ENCODE peak calls at places on chromosomes 4 and X, in five cellular contexts. U is esophagus squamous epithelium, L is lower lobe of right lung, H is PC-3, S is IMR-90. I is an unnamed sample.

GRCh38 chrX:32780109-32780508 is 431.2 kb downstream of the DMD start:
- DNase-seq in U (no peak), L (no peak), H (no peak), S (no peak), I (no peak)

GRCh38 chr4:57719451-57719850 is 609.3 kb upstream of the IGFBP7 start:
- DNase-seq in U (no peak), L (no peak), H (no peak), S (no peak), I (no peak)

GRCh38 chr4:71593306-71593705 is 190.6 kb downstream of the GC start:
- DNase-seq in U (no peak), L (no peak), H (no peak), S (no peak), I (no peak)

GRCh38 chr4:135434936-135435335 is 1233.3 kb upstream of the PABPC4L start:
- DNase-seq in U (no peak), L (no peak), H (peak; percentile 1), S (no peak), I (no peak)

GRCh38 chr4:119939066-119939995 is 127.3 kb downstream of the MAD2L1 start:
- DNase-seq in U (no peak), L (no peak), H (no peak), S (peak; percentile 66), I (no peak)

GRCh38 chr4:101307901-101308300 is 39.4 kb downstream of the PPP3CA start:
- DNase-seq in U (no peak), L (no peak), H (peak; percentile 23), S (no peak), I (no peak)

GRCh38 chr4:181548873-181549541 is 694.2 kb upstream of the TENM3 start:
- DNase-seq in U (no peak), L (no peak), H (peak; percentile 20), S (peak; percentile 85), I (no peak)

GRCh38 chrX:151902813-151903591 is 9.7 kb upstream of the MAGEA4 start:
- DNase-seq in U (no peak), L (no peak), H (peak; percentile 54), S (peak; percentile 66), I (no peak)

GRCh38 chr4:113759696-113760093 is 1.8 kb downstream of the CAMK2D start:
- DNase-seq in U (no peak), L (no peak), H (no peak), S (peak; percentile 12), I (no peak)

GRCh38 chr4:8556341-8557150 is 23.6 kb upstream of the GPR78 start:
- DNase-seq in U (no peak), L (no peak), H (no peak), S (no peak), I (no peak)

GRCh38 chrX:38614485-38614884 is 53.1 kb downstream of the TSPAN7 start:
- DNase-seq in U (no peak), L (no peak), H (no peak), S (no peak), I (no peak)

GRCh38 chr4:143397887-143398286 is 61.2 kb downstream of the GAB1 start:
- DNase-seq in U (no peak), L (no peak), H (no peak), S (peak; percentile 82), I (no peak)

GRCh38 chrX:93169771-93170170 is 503.6 kb downstream of the NAP1L3 start:
- DNase-seq in U (no peak), L (no peak), H (no peak), S (no peak), I (no peak)

GRCh38 chr4:22179124-22179874 is 230.7 kb upstream of the KCNIP4 start:
- DNase-seq in U (no peak), L (no peak), H (peak; percentile 87), S (peak; percentile 77), I (no peak)

GRCh38 chr4:107094332-107094731 is 58.2 kb upstream of the DKK2 start:
- DNase-seq in U (no peak), L (no peak), H (peak; percentile 26), S (peak; percentile 20), I (no peak)

GRCh38 chr4:3445829-3446545 is 4.2 kb downstream of the HGFAC start:
- DNase-seq in U (no peak), L (no peak), H (no peak), S (no peak), I (no peak)
- TF ChIP-seq CTCF in U (no peak), L (no peak), H (no peak), S (no peak), I (no peak)

GRCh38 chr4:186148335-186148975 is 42.9 kb upstream of the CYP4V2 start:
- DNase-seq in U (no peak), L (no peak), H (no peak), S (no peak), I (no peak)

GRCh38 chr4:186149872-186150271 is 41.5 kb upstream of the CYP4V2 start:
- DNase-seq in U (no peak), L (no peak), H (peak; percentile 39), S (no peak), I (no peak)

GRCh38 chr4:186146443-186146842 is 41.9 kb downstream of the FAM149A start:
- DNase-seq in U (no peak), L (no peak), H (no peak), S (no peak), I (no peak)

GRCh38 chr4:186144596-186145569 is 40.4 kb downstream of the FAM149A start:
- DNase-seq in U (no peak), L (peak; percentile 61), H (peak; percentile 6), S (peak; percentile 43), I (no peak)

DNA sequence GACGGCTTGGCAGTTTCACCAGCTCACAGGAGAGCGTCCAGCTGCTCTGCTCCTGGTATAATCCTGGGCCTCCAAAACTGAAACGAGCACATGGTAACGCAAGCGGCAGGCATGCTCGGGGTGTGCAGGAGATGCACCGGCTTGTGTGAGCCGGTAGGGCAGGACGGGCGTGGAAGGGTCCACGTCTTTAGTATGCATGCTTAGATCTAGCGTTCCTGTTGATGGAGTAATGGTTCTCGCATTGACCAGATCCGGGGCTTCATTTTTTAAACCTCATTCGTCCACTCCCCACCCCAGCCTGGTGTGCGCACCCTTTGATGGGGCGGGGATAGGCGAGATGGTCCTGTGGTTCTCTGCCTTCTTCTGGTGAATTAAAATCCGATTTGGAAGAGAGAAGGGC is 39.7 kb downstream of the FAM149A start:
- DNase-seq in U (no peak), L (no peak), H (peak; percentile 16), S (peak; percentile 21), I (no peak)
- TF ChIP-seq CTCF in U (no peak), L (peak; percentile 17), H (no peak), S (no peak), I (no peak)

GRCh38 chr4:47703964-47704363 is 133.9 kb downstream of the CORIN start:
- DNase-seq in U (no peak), L (no peak), H (no peak), S (no peak), I (no peak)

GRCh38 chr4:47704693-47705325 is 133.1 kb downstream of the CORIN start:
- DNase-seq in U (no peak), L (no peak), H (peak; percentile 38), S (peak; percentile 37), I (no peak)

GRCh38 chr4:47703008-47703407 is 134.9 kb downstream of the CORIN start:
- DNase-seq in U (no peak), L (no peak), H (no peak), S (no peak), I (no peak)

GRCh38 chr4:47701286-47701685 is 136.6 kb downstream of the CORIN start:
- DNase-seq in U (no peak), L (no peak), H (no peak), S (no peak), I (no peak)

GRCh38 chr4:47705326-47705981 is 132.4 kb downstream of the CORIN start:
- DNase-seq in U (no peak), L (no peak), H (peak; percentile 35), S (peak; percentile 55), I (no peak)
- TF ChIP-seq CTCF in U (no peak), L (peak; percentile 27), H (peak; percentile 55), S (peak; percentile 52), I (peak; percentile 36)

DNA sequence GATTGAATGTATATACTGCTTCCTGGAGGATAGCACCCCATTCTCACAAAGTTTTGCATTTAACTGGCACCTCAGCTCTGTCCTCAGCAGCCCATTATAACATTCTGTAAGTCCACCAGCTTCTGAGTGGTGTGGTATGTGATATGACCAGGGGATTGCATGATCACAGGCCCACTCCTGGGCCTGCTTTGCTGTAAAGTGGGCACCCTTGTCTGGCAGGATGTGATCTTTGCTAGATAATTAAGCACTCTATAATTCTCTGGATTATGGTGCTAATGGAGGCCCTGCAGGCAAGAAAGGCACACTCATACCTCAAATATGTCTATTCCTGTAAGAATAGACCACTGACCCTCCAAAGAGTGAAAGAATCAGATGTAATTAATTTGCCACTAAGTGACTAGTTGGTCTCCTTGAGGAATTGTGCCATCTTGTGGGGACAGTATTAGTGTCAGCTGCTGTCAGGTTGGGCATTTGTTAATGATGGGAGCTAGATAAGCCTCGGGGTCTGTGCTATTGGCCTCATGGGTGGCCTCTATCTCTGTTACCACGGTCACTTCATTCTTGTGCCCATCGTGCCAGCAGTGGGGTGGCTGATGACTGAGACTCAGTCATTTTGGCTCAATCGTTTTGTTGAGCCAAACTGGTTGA is 2.2 kb upstream of the CFI start:
- DNase-seq in U (no peak), L (no peak), H (peak; percentile 58), S (peak; percentile 37), I (peak; percentile 24)
- TF ChIP-seq CTCF in U (peak; percentile 14), L (peak; percentile 42), H (peak; percentile 68), S (peak; percentile 43), I (peak; percentile 71)